ENCODE peak calls at places on chromosomes 3 and 15, in six cellular contexts. V is epithelial cell of esophagus, A is astrocyte of the spinal cord, S is esophagus squamous epithelium, Y is fibroblast of lung, J is fibroblast of the aortic adventitia. T is an unnamed sample.
A peak's percentile ranks its signal among the peaks of the same experiment; 100 is the strongest.

GRCh38 chr15:101318147-101318809 is 23.2 kb upstream of the SNRPA1 start:
- DNase-seq in V (peak; percentile 89), A (no peak), Y (no peak), S (no peak), J (no peak), T (no peak)

GRCh38 chr3:47571391-47572165 is 7.1 kb downstream of the CSPG5 start:
- DNase-seq in S (no peak), A (no peak), V (no peak), J (no peak), Y (no peak), T (no peak)

GRCh38 chr15:63089260-63090043 is 32.2 kb upstream of the LACTB start:
- DNase-seq in V (no peak), J (peak; percentile 91), S (no peak), Y (peak; percentile 96), A (peak; percentile 88), T (peak; percentile 93)

GRCh38 chr15:32659340-32659831 is 17.9 kb downstream of the SCG5 start:
- DNase-seq in V (peak; percentile 97), J (peak; percentile 78), A (peak; percentile 87), Y (peak; percentile 84), S (no peak), T (no peak)

GRCh38 chr3:53223025-53223424 is 32.8 kb downstream of the TKT start:
- DNase-seq in S (no peak), J (no peak), Y (no peak), V (no peak), A (no peak), T (no peak)

GRCh38 chr3:150251187-150251592 is 156.9 kb upstream of the TSC22D2 start:
- DNase-seq in Y (peak; percentile 23), A (no peak), J (no peak), V (no peak), S (no peak), T (no peak)

GRCh38 chr15:80992436-80992835 is 2.8 kb upstream of the MESD start:
- DNase-seq in V (peak; percentile 85), S (no peak), A (no peak), J (no peak), Y (no peak), T (no peak)

GRCh38 chr3:77326586-77326985 is 286.7 kb downstream of the ROBO2 start:
- DNase-seq in J (no peak), V (no peak), A (no peak), S (no peak), Y (no peak), T (no peak)

GRCh38 chr3:45103753-45104714 is 42.1 kb downstream of the CDCP1 start:
- DNase-seq in Y (no peak), J (no peak), V (no peak), S (no peak), A (no peak), T (no peak)

GRCh38 chr15:33048255-33048654 is 146.3 kb downstream of the FMN1 start:
- DNase-seq in V (no peak), S (no peak), Y (no peak), J (no peak), A (no peak), T (no peak)

GRCh38 chr3:126485956-126486884 is 10.5 kb upstream of the ZXDC start:
- DNase-seq in Y (no peak), J (no peak), S (no peak), V (peak; percentile 72), A (no peak), T (no peak)

GRCh38 chr15:22917556-22917955 is 62.6 kb downstream of the CYFIP1 start:
- DNase-seq in J (no peak), A (no peak), S (no peak), V (no peak), Y (no peak), T (no peak)

GRCh38 chr3:63251499-63251898 is 26.6 kb upstream of the SYNPR start:
- DNase-seq in Y (no peak), S (no peak), J (no peak), A (no peak), V (peak; percentile 54), T (no peak)

GRCh38 chr3:194304186-194304917 is 46.8 kb downstream of the CPN2 start:
- DNase-seq in J (no peak), Y (no peak), A (no peak), S (no peak), V (no peak), T (no peak)

GRCh38 chr15:65937476-65937875 is 68.2 kb downstream of the RAB11A start:
- DNase-seq in A (no peak), S (no peak), V (no peak), Y (peak; percentile 38), J (no peak), T (no peak)

GRCh38 chr3:30611613-30612421 is 5.4 kb downstream of the TGFBR2 start:
- DNase-seq in Y (peak; percentile 83), S (no peak), A (no peak), J (peak; percentile 55), V (peak; percentile 86), T (peak; percentile 62)

GRCh38 chr3:11641683-11642407 is 1.9 kb downstream of the VGLL4 start:
- DNase-seq in V (peak; percentile 39), A (peak; percentile 69), S (no peak), Y (peak; percentile 69), J (peak; percentile 75), T (peak; percentile 71)

GRCh38 chr3:17982211-17982880 is 239.9 kb upstream of the TBC1D5 start:
- DNase-seq in A (no peak), S (no peak), Y (no peak), V (peak; percentile 50), J (no peak), T (no peak)

GRCh38 chr3:149415484-149415883 is 38.0 kb upstream of the TM4SF1 start:
- DNase-seq in A (no peak), J (peak; percentile 35), V (no peak), Y (peak; percentile 48), S (no peak), T (no peak)

GRCh38 chr3:187955076-187955952 is 198.6 kb upstream of the LPP start:
- DNase-seq in V (peak; percentile 78), S (no peak), Y (peak; percentile 90), A (peak; percentile 87), J (peak; percentile 88), T (peak; percentile 90)

GRCh38 chr3:174863488-174863887 is 4.4 kb downstream of the NAALADL2 start:
- DNase-seq in V (peak; percentile 97), J (no peak), A (no peak), S (no peak), Y (no peak), T (no peak)

GRCh38 chr3:61250784-61251173 is 473 bp downstream of the FHIT start:
- DNase-seq in S (peak; percentile 8), Y (no peak), V (peak; percentile 77), A (no peak), J (peak; percentile 4), T (no peak)

GRCh38 chr15:78075490-78076230 is 1.9 kb downstream of the TBC1D2B start:
- DNase-seq in J (peak; percentile 93), A (peak; percentile 93), V (peak; percentile 79), Y (peak; percentile 91), S (no peak), T (peak; percentile 94)

GRCh38 chr3:25429960-25430941 is 2.2 kb downstream of the RARB start:
- DNase-seq in S (no peak), V (no peak), A (peak; percentile 55), Y (peak; percentile 70), J (peak; percentile 53), T (peak; percentile 38)
- TF ChIP-seq CTCF in S (no peak), V (no peak), A (no peak), Y (no peak), J (no peak), T (no peak)

DNA sequence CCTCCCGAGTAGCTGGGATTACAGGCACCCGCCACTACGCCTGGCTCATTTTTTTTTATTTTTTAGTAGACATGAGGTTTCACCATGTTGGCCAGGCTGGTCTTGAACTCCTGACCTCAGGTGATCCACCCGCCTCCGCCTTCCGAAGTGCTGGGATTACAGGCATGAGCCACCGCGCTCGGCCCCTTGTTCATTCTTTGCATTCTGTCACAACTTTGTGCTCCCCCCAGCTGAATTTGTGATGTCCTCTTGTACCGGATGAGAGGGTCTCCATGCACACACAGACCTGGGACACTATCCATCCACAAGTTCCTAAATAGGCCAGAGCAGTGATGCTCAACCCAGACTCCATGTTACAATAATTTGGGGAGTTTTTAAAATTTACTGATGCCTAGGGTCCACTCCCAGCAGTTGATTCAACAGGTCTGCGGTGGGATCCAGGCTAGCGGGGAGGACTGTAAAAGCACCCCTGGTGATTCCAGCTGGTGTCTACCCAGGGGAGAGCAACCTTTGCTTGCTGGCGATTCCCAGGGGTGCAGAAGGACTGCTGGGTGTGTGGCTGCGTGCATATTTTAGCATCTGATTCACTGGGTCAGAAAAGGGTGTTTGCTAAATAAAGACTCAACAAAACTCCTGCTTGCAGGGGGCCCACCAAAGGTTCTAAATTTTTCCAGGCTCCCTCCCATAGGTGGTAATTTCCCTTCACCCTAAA is 995 bp downstream of the RASSF1 start:
- DNase-seq in J (peak; percentile 65), A (peak; percentile 22), V (no peak), Y (no peak), S (no peak), T (peak; percentile 41)
- H3K4me3 ChIP-seq in J (peak overlapping the region; percentile 69), A (peak overlapping the region; percentile 31), V (peak overlapping the region; percentile 59), Y (peak overlapping the region; percentile 41), S (peak overlapping the region; percentile 35), T (peak overlapping the region; percentile 43)

DNA sequence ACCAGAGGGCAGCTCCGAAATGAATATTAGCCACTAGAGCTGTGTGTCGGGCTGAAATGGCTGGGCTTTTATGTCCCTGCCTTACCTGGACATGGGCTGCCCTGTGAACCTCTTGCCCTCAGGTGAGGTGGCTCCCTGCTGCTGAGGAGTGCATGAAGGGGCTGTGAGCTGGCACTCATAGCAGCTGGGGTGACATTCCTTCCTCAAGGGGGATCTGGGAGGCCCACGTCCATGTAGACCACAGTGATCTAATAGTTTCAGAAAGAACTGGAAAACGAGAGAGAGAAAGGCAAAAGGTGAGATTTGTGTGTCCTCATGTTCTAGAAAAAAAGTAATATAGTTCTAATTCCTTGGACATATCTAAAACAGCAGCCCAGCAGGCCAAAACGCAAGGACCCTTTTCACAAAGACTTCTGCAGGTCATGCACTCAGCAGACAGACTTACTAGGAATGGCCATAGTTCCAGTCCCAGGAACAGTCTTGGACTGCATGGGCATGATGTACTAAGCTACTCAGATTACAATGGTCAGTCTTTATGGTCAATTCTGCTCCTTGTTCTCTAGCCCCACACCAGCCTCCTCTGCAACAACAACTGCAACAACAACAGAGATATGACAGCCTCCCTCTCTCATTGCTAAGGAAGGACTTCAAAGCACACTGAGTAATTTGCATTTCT is 10.8 kb upstream of the SLC24A5 start:
- DNase-seq in V (no peak), Y (no peak), J (no peak), S (no peak), A (no peak), T (no peak)
- TF ChIP-seq CTCF in V (no peak), Y (no peak), J (no peak), S (no peak), A (no peak), T (no peak)

DNA sequence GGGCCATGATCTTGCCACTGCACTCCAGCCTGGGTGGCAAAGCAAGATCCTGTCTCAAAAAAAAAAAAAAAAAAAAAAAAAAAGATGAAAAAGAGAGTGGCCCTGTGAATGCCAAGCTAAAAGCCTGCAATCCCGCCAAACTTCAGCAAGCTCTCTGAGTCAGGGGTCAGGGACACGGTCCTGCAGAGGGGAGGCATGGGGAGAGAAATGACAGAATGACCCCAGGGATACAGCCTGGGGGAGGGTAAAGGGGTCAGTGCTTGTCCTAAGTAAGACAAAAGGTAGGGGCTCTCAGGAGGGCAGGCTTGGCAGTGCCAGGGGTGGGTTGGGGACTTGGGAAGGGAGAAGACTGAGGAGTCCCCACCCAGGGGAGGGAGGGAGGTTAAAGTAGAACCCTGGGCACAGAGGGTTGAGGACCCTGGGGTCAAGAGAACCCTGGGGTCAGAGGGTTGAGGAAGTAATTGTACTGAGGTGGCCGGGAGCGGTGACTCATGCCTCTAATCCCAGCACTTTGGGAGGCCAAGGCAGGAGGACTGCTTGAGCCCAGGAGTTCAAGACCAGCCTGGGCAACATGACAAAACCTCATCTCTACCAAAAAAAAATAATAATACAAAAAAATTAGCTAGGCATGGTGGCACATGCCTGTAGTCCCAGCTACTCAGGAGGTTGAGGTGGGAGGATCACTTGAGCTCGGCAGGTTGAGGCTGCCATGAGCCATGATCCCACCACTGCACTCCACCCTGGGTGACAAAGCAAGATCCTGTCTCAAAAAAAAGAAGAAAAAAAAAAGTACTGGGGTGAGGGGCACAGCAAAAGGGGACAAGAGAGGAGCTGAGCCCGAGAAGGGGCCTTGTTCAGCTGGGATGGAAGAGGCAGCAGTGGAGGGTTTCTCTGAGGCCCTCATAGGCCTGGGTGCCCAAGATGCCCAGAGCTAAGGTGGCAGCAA is 5.2 kb upstream of the SEMA3B start:
- DNase-seq in S (no peak), A (no peak), V (no peak), Y (no peak), J (peak; percentile 33), T (no peak)
- H3K4me3 ChIP-seq in S (no peak overlapping the region), A (no peak overlapping the region), V (no peak overlapping the region), Y (no peak overlapping the region), J (no peak overlapping the region), T (no peak overlapping the region)